ENCODE peak calls at places on chromosomes 4 and X, in eight cellular contexts. N is GM19239, V is fibroblast of lung, A is BJ, Y is AG04450, C is AG20443, R is B cell, I is left lung. S is an unnamed sample.

GRCh38 chr4:150280081-150280950 is 202.1 kb downstream of the DCLK2 start:
- DNase-seq in N (no peak), V (peak), A (peak), Y (peak), C (peak), R (no peak), I (no peak), S (no peak)

GRCh38 chr4:146978641-146979040 is 33.0 kb upstream of the TTC29 start:
- DNase-seq in N (no peak), V (no peak), A (no peak), Y (no peak), C (no peak), R (no peak), I (no peak), S (no peak)

GRCh38 chr4:173801361-173801760 is 271.3 kb upstream of the HAND2 start:
- DNase-seq in N (no peak), V (no peak), A (no peak), Y (no peak), C (no peak), R (no peak), I (no peak), S (no peak)

GRCh38 chrX:19725545-19726102 is 161.8 kb downstream of the SH3KBP1 start:
- DNase-seq in N (no peak), V (no peak), A (no peak), Y (no peak), C (no peak), R (no peak), I (no peak), S (no peak)

GRCh38 chrX:151899622-151900021 is 13.1 kb upstream of the MAGEA4 start:
- DNase-seq in N (no peak), V (peak), A (no peak), Y (no peak), C (no peak), R (no peak), I (no peak), S (no peak)

GRCh38 chr4:151661873-151662272 is 98.9 kb downstream of the GATB start:
- DNase-seq in N (no peak), V (no peak), A (no peak), Y (no peak), C (no peak), R (no peak), I (no peak), S (no peak)

GRCh38 chrX:107632291-107632690 is 4.0 kb downstream of the PRPS1 start:
- DNase-seq in N (no peak), V (no peak), A (no peak), Y (no peak), C (no peak), R (no peak), I (no peak), S (no peak)

GRCh38 chr4:176002007-176002623 is 63.5 kb upstream of the WDR17 start:
- DNase-seq in N (no peak), V (peak), A (no peak), Y (no peak), C (peak), R (peak), I (peak), S (peak)

GRCh38 chr4:173489514-173489913 is 40.5 kb downstream of the HAND2 start:
- DNase-seq in N (no peak), V (peak), A (peak), Y (peak), C (no peak), R (no peak), I (no peak), S (no peak)

S was measured in GM10248.